ENCODE peak calls at places on chromosomes 11 and 22, in seven cellular contexts. I, A, F, B, U, K and X are unnamed samples.

GRCh38 chr11:11841121-11841604 is 609 bp upstream of the USP47 start:
- DNase-seq in F (no peak), K (no peak), B (peak), A (no peak), U (peak), I (peak), X (peak)

GRCh38 chr11:105783216-105783615 is 173.3 kb downstream of the GRIA4 start:
- DNase-seq in F (no peak), U (no peak), B (no peak), K (no peak), I (no peak), A (no peak), X (no peak)

GRCh38 chr11:18115360-18116127 is 9.7 kb upstream of the SAAL1 start:
- DNase-seq in F (peak), U (peak), A (peak), I (peak), K (peak), B (peak), X (peak)

GRCh38 chr11:77324508-77324907 is 23.0 kb upstream of the GDPD4 start:
- DNase-seq in A (no peak), I (no peak), K (no peak), F (no peak), B (no peak), U (no peak), X (no peak)

GRCh38 chr11:69285766-69286165 is 8.2 kb upstream of the MYEOV start:
- DNase-seq in K (no peak), B (no peak), F (no peak), A (no peak), I (no peak), U (no peak), X (no peak)

GRCh38 chr11:74179234-74180126 is 8.4 kb downstream of the PPME1 start:
- DNase-seq in F (no peak), A (no peak), K (no peak), B (peak), U (no peak), I (no peak), X (no peak)

GRCh38 chr11:122175316-122175715 is 59.3 kb upstream of the BLID start:
- DNase-seq in A (no peak), I (no peak), K (no peak), B (no peak), F (no peak), U (no peak), X (no peak)

GRCh38 chr22:32446321-32446720 is 17.9 kb downstream of the BPIFC start:
- DNase-seq in A (no peak), K (no peak), I (no peak), F (no peak), U (no peak), B (peak), X (no peak)

GRCh38 chr11:60345489-60345888 is 18.4 kb downstream of the MS4A6E start:
- DNase-seq in F (peak), B (no peak), K (no peak), I (peak), A (no peak), U (no peak), X (no peak)

GRCh38 chr11:82998697-82999096 is 73.0 kb downstream of the RAB30 start:
- DNase-seq in U (no peak), I (no peak), K (no peak), B (no peak), A (no peak), F (no peak), X (no peak)

GRCh38 chr11:71429701-71430100 is 18.5 kb downstream of the DHCR7 start:
- DNase-seq in U (no peak), B (no peak), F (no peak), A (no peak), K (no peak), I (no peak), X (no peak)

GRCh38 chr11:110098645-110099044 is 5.5 kb downstream of the ZC3H12C start:
- DNase-seq in I (no peak), U (no peak), F (no peak), B (peak), A (no peak), K (no peak), X (no peak)

GRCh38 chr22:17969732-17970131 is 54.6 kb downstream of the MICAL3 start:
- DNase-seq in A (no peak), U (peak), F (peak), K (no peak), I (no peak), B (peak), X (no peak)

GRCh38 chr11:77497368-77497767 is 23.5 kb upstream of the PAK1 start:
- DNase-seq in U (no peak), B (no peak), I (no peak), K (no peak), F (no peak), A (no peak), X (no peak)

GRCh38 chr22:32855023-32855756 is 53.7 kb downstream of the TIMP3 start:
- DNase-seq in A (no peak), U (no peak), I (no peak), K (no peak), F (no peak), B (no peak), X (no peak)

GRCh38 chr11:6617315-6617781 is 1.9 kb downstream of the TPP1 start:
- DNase-seq in I (no peak), A (no peak), U (no peak), F (no peak), K (no peak), B (peak), X (no peak)

GRCh38 chr22:42291287-42291686 is 20.8 kb upstream of the TCF20 start:
- DNase-seq in A (no peak), F (no peak), K (no peak), B (no peak), I (no peak), U (no peak), X (no peak)

GRCh38 chr11:22780914-22781593 is 48.5 kb downstream of the SVIP start:
- DNase-seq in U (no peak), B (no peak), I (no peak), A (no peak), K (no peak), F (no peak), X (no peak)

GRCh38 chr11:86197448-86197847 is 47.1 kb upstream of the EED start:
- DNase-seq in U (no peak), I (no peak), K (no peak), B (no peak), F (peak), A (no peak), X (no peak)

GRCh38 chr22:41991111-41991510 is 7.5 kb upstream of the WBP2NL start:
- DNase-seq in U (no peak), K (no peak), B (no peak), F (no peak), I (no peak), A (no peak), X (peak)

GRCh38 chr11:93512073-93512475 is 31.1 kb downstream of the SMCO4 start:
- DNase-seq in A (no peak), U (no peak), F (no peak), B (no peak), K (no peak), I (no peak), X (no peak)

GRCh38 chr11:22807391-22807790 is 22.2 kb downstream of the SVIP start:
- DNase-seq in K (no peak), U (no peak), I (no peak), A (no peak), F (no peak), B (no peak), X (no peak)

DNA sequence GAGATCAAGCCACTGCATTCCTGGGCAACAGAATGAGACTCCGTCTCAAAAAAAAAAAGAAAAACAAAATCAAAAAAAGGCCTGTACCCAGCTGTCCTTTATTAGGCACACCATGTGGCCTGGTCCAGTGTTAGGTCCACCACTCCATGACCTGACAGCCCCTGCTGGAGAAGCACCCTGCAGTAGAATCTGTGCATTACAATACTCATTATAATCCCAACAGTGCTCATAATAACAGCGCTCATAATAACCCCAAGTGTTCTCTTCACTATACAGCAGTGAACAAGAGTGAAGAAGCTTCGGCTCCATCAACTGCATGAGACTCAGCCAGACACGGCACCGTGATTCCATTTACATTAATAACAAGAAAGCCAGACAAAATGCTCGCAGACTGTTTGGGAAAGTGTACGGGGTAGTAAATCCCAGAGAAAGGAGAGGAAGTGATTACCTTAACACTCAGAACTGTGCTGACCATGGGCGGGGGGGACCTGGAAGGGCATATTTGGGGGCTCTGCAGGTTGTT is 8.9 kb upstream of the EHD1 start:
- DNase-seq in U (no peak), K (no peak), A (no peak), F (no peak), I (no peak), B (no peak), X (no peak)
- H3K4me3 ChIP-seq in U (no peak), K (no peak), A (no peak), F (no peak), I (peak), B (no peak), X (peak)

GRCh38 chr22:27113211-27114030 is 456.0 kb downstream of the MIAT start:
- DNase-seq in U (peak), A (no peak), K (peak), B (peak), F (peak), I (peak), X (peak)
- TF ChIP-seq CTCF in U (no peak), A (no peak), K (no peak), B (no peak), F (no peak), I (no peak), X (peak)

GRCh38 chr11:62610403-62610802 is 2.2 kb downstream of the EML3 start:
- DNase-seq in F (no peak), B (no peak), I (no peak), A (no peak), K (no peak), U (no peak), X (no peak)
- H3K4me3 ChIP-seq in F (no peak), B (no peak), I (no peak), A (no peak), K (no peak), U (no peak), X (no peak)

GRCh38 chr11:34065505-34066203 is 14.1 kb downstream of the CAPRIN1 start:
- DNase-seq in A (no peak), I (no peak), B (peak), K (no peak), U (no peak), F (no peak), X (no peak)
- TF ChIP-seq CTCF in A (peak), I (no peak), B (peak), K (no peak), U (no peak), F (no peak), X (no peak)

DNA sequence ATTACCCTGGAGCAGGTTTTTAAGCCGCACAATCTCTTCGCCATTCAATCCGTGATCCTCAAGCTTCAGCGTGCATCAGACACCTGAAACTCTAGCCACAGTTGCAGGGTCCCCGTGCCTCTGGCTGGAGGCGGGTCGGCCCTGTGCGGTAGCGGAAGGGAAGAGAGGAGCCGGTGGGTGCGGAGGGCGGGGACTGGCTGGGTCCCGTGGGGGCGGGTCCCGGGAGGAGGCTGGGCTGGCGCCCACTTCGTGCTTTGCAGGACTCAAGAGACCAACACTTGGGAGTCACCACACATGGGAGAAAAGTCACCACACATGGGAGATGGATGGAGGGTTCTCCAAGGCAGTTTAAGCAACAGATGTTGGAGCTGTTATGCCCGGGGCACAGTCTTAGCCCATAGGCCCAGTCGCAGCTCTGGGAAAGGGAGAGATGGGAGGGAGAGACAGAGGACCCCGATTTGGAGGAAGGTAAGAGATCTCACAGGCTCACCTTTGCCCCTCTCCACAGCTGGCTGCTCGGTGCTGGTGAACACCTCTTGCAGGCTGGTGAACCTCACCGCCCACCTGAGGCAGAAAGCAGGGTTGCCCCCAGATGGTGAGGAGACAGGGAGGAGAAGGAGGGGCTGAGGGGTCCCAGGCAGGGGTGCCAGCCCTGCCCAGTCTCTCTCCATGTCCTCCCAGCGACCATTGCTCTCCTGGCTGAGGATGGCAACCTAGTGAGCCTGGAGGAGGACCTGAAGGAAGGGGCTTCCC is 965 bp downstream of the C22orf15 start:
- DNase-seq in I (no peak), U (no peak), K (no peak), F (no peak), B (no peak), A (no peak), X (no peak)
- H3K4me3 ChIP-seq in I (peak), U (no peak), K (no peak), F (no peak), B (no peak), A (peak), X (peak)

DNA sequence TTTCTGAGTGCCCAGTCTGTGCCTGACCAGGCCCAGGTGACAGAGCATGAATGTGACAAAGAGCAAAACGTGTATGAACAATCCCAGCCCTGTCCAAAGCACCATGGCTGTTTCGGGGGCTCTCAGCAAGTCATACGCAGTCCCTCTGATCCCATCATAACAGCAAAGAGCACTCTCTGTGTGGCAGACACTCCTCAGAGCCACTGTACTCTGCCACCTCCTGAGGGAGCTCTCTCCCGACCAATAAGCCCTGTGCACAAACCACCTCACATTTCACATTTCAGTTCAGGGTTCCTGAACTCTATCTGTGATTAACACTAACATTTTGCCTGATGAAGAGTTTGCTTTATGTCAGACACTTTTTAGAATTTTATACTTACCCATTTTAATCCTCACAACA is 6.6 kb downstream of the DGCR2 start:
- DNase-seq in I (no peak), B (no peak), K (no peak), A (no peak), F (no peak), U (no peak), X (no peak)
- TF ChIP-seq CTCF in I (no peak), B (peak), K (no peak), A (no peak), F (no peak), U (no peak), X (no peak)

GRCh38 chr11:120566176-120566575 is 54.6 kb downstream of the GRIK4 start:
- DNase-seq in I (no peak), B (no peak), K (no peak), A (no peak), U (no peak), F (peak), X (no peak)

GRCh38 chr11:120564573-120565301 is 53.2 kb downstream of the GRIK4 start:
- DNase-seq in U (no peak), I (peak), A (no peak), K (peak), F (peak), B (peak), X (no peak)

GRCh38 chr11:120562806-120563425 is 51.4 kb downstream of the GRIK4 start:
- DNase-seq in K (no peak), B (no peak), I (no peak), U (no peak), F (peak), A (no peak), X (peak)

GRCh38 chr11:120563698-120564572 is 52.4 kb downstream of the GRIK4 start:
- DNase-seq in K (no peak), B (no peak), U (no peak), F (peak), I (peak), A (no peak), X (peak)

GRCh38 chr11:120565436-120566155 is 54.0 kb downstream of the GRIK4 start:
- DNase-seq in K (no peak), F (no peak), I (no peak), U (no peak), B (no peak), A (no peak), X (no peak)
- H3K4me3 ChIP-seq in K (no peak), F (peak), I (peak), U (no peak), B (no peak), A (no peak), X (no peak)

DNA sequence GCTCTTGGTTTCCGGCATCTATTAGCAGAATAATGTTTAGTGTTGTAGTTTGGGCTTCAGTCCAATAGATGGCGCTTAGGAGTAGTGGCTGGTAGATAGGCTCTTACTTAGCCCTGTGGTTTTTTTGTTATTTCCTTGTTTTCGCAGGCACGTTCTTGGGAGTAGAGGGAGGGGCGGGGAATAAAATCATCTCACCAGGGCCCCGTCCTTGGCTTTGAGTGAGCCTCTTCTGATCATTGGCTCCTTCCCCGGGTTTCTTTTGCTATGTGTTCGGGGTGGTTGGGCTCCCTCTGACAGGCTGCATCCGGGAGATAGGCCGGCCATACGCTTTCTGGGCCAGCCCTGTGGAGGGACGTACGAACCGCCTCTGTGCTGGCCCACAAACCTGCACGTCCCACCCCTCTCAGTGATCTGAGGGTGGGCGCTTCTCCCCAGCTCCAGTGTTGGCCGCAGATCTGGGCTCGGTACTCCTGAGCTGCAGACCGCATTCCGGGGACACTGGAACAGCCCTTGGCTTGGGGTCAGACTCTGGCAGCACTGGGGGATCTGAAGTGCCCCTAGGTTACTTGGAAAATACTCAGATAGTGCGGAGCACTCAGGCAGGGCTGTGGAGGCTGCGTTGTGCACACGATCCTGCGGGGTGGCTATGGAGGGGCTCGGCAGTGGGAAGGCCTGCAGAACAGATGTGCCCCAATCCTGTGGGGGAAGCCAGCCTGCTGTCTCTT is 217.0 kb downstream of the DYNC2H1 start:
- DNase-seq in F (peak), U (no peak), K (peak), B (peak), I (peak), A (no peak), X (peak)
- TF ChIP-seq CTCF in F (peak), U (peak), K (peak), B (peak), I (no peak), A (peak), X (peak)

DNA sequence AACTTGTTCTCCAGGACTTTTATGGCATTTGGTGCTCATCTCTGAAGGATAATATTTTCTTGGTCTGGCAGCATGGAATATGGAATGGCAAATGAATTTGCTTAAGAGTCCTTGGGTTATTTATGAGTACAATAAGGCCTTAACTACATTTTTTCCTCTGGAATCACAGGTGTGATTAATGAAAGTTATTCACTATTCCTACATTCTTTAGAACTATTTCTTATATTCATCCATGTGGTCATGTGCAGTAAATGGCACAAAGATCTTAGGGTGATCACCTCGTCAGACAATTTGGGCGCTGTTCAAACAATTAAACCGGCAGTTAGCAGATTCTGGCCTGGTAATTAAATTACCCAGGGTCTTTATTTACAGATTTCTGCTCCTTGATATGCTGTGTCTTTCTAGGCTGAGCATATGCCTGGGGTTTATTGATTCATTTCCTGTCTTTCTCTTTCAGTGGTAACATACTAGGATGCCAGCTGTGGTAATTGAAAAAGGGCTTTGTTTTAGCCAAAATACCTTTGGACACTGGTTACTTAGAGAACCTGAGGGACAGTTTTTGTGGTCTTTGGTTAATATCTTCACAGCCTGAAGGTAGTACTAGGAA is 31.6 kb downstream of the SIK2 start:
- DNase-seq in U (no peak), K (no peak), I (no peak), F (peak), B (peak), A (no peak), X (no peak)
- H3K4me3 ChIP-seq in U (no peak), K (no peak), I (no peak), F (no peak), B (no peak), A (no peak), X (no peak)